ENCODE peak calls at places on chromosomes 7 and 10, in nine cellular contexts. S is brain microvascular endothelial cell, D is Caco-2, Y is AG04450, M is cardiac muscle cell, U is astrocyte, A is astrocyte of the spinal cord, V is GM23338, G is fibroblast of mammary gland. I is an unnamed sample.

GRCh38 chr10:101284171-101285092 is 55.2 kb upstream of the LBX1 start:
- DNase-seq in S (no peak), D (no peak), Y (no peak), M (no peak), U (no peak), A (no peak), V (peak), G (no peak), I (no peak)

GRCh38 chr10:95451150-95451549 is 110.0 kb downstream of the SORBS1 start:
- DNase-seq in S (no peak), D (no peak), Y (no peak), M (no peak), U (no peak), A (no peak), V (no peak), G (no peak), I (no peak)

GRCh38 chr7:108284349-108285017 is 154.3 kb upstream of the LAMB4 start:
- DNase-seq in S (no peak), D (no peak), Y (no peak), M (no peak), U (no peak), A (no peak), V (no peak), G (no peak), I (no peak)

GRCh38 chr10:131448171-131448570 is 136.7 kb upstream of the TCERG1L start:
- DNase-seq in S (no peak), D (no peak), Y (no peak), M (no peak), U (no peak), A (no peak), V (no peak), G (no peak), I (no peak)

GRCh38 chr10:102773986-102774385 is 30.2 kb downstream of the WBP1L start:
- DNase-seq in S (no peak), D (no peak), Y (no peak), M (no peak), U (no peak), A (peak), V (no peak), G (peak), I (no peak)

GRCh38 chr10:63133787-63134557 is 844 bp downstream of the NRBF2 start:
- DNase-seq in S (no peak), D (no peak), Y (no peak), M (no peak), U (no peak), A (peak), V (peak), G (peak), I (no peak)

GRCh38 chr7:94655884-94656657 is at the start of gene SGCE:
- DNase-seq in S (peak), D (peak), Y (peak), M (peak), U (peak), A (peak), V (peak), G (peak), I (no peak)

GRCh38 chr7:149635561-149636329 is 137.6 kb downstream of the ZNF467 start:
- DNase-seq in S (no peak), D (peak), Y (no peak), M (no peak), U (no peak), A (no peak), V (peak), G (peak), I (no peak)

GRCh38 chr7:1022801-1023465 is 21.4 kb upstream of the GPR146 start:
- DNase-seq in S (no peak), D (no peak), Y (no peak), M (no peak), U (no peak), A (no peak), V (no peak), G (no peak), I (no peak)

GRCh38 chr7:115782716-115783460 is 247.7 kb downstream of the TFEC start:
- DNase-seq in S (no peak), D (no peak), Y (no peak), M (no peak), U (no peak), A (peak), V (no peak), G (peak), I (peak)

GRCh38 chr7:122532406-122533269 is 166.3 kb downstream of the RNF133 start:
- DNase-seq in S (no peak), D (no peak), Y (no peak), M (no peak), U (no peak), A (peak), V (peak), G (peak), I (no peak)

GRCh38 chr7:99036531-99037175 is 107.3 kb downstream of the SMURF1 start:
- DNase-seq in S (peak), D (peak), Y (no peak), M (peak), U (peak), A (peak), V (peak), G (peak), I (no peak)

GRCh38 chr7:20200965-20201364 is 16.2 kb downstream of the MACC1 start:
- DNase-seq in S (no peak), D (no peak), Y (no peak), M (no peak), U (no peak), A (no peak), V (no peak), G (no peak), I (no peak)

GRCh38 chr7:149284850-149285580 is 23.0 kb downstream of the ZNF783 start:
- DNase-seq in S (peak), D (peak), Y (peak), M (peak), U (peak), A (peak), V (peak), G (peak), I (peak)

GRCh38 chr10:71975891-71976725 is 11.9 kb downstream of the CHST3 start:
- DNase-seq in S (peak), D (no peak), Y (no peak), M (no peak), U (peak), A (peak), V (no peak), G (peak), I (no peak)

GRCh38 chr7:140390466-140391190 is 7.7 kb downstream of the SLC37A3 start:
- DNase-seq in S (no peak), D (no peak), Y (no peak), M (no peak), U (peak), A (peak), V (peak), G (peak), I (no peak)

GRCh38 chr10:113666682-113667252 is 2.9 kb upstream of the NRAP start:
- DNase-seq in S (peak), D (no peak), Y (no peak), M (no peak), U (peak), A (peak), V (no peak), G (peak), I (no peak)

GRCh38 chr7:1123721-1124120 is 35.8 kb downstream of the GPER1 start:
- DNase-seq in S (peak), D (peak), Y (peak), M (peak), U (peak), A (peak), V (peak), G (peak), I (no peak)

GRCh38 chr10:16832351-16833080 is 15.3 kb upstream of the RSU1 start:
- DNase-seq in S (peak), D (no peak), Y (peak), M (no peak), U (peak), A (peak), V (no peak), G (peak), I (peak)

GRCh38 chr7:12518920-12519681 is 51.4 kb upstream of the SCIN start:
- DNase-seq in S (no peak), D (peak), Y (no peak), M (peak), U (no peak), A (peak), V (peak), G (peak), I (peak)

GRCh38 chr10:5317547-5318107 is 47.1 kb upstream of the UCN3 start:
- DNase-seq in S (peak), D (no peak), Y (no peak), M (no peak), U (peak), A (peak), V (no peak), G (peak), I (peak)

GRCh38 chr7:101985646-101986199 is 168.3 kb downstream of the CUX1 start:
- DNase-seq in S (no peak), D (no peak), Y (no peak), M (peak), U (no peak), A (no peak), V (peak), G (no peak), I (no peak)

GRCh38 chr7:2834748-2835441 is 9.2 kb downstream of the GNA12 start:
- DNase-seq in S (no peak), D (no peak), Y (no peak), M (no peak), U (no peak), A (no peak), V (no peak), G (peak), I (no peak)

GRCh38 chr7:2838451-2838850 is 5.7 kb downstream of the GNA12 start:
- DNase-seq in S (no peak), D (no peak), Y (no peak), M (no peak), U (no peak), A (no peak), V (no peak), G (no peak), I (no peak)

GRCh38 chr7:2840458-2840857 is 3.6 kb downstream of the GNA12 start:
- DNase-seq in S (no peak), D (no peak), Y (no peak), M (no peak), U (no peak), A (no peak), V (no peak), G (no peak), I (no peak)

GRCh38 chr7:2838873-2839578 is 5.1 kb downstream of the GNA12 start:
- DNase-seq in S (no peak), D (no peak), Y (no peak), M (no peak), U (peak), A (no peak), V (no peak), G (no peak), I (no peak)

GRCh38 chr7:2837476-2837875 is 6.6 kb downstream of the GNA12 start:
- DNase-seq in S (no peak), D (no peak), Y (no peak), M (no peak), U (no peak), A (no peak), V (peak), G (no peak), I (no peak)
- H3K4me3 ChIP-seq in S (no peak), D (no peak), Y (no peak), M (no peak), U (no peak), A (no peak), V (no peak), G (no peak), I (no peak)

DNA sequence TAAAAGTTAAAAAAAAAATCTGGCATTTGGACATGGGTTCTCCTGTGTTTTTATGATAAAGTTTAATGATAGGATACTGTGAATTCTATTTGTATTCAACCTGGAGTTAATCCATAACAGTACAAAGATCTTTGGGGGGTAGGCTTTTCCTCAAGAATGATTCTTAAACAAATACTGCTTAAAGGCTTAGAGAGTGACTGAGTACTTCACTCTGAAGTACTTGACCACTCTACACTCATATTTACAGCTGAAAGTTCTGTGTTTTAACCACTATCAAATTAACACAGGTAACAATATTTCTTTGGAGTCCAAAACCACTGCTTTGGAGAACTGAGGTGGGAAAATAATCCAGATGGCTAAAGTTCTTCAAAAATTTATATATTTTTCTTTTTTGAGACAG is 74.2 kb upstream of the TMEM168 start:
- DNase-seq in S (no peak), D (no peak), Y (no peak), M (no peak), U (no peak), A (no peak), V (no peak), G (no peak), I (no peak)
- TF ChIP-seq CTCF in S (no peak), D (no peak), Y (no peak), M (no peak), U (no peak), A (no peak), V (no peak), G (no peak), I (no peak)

DNA sequence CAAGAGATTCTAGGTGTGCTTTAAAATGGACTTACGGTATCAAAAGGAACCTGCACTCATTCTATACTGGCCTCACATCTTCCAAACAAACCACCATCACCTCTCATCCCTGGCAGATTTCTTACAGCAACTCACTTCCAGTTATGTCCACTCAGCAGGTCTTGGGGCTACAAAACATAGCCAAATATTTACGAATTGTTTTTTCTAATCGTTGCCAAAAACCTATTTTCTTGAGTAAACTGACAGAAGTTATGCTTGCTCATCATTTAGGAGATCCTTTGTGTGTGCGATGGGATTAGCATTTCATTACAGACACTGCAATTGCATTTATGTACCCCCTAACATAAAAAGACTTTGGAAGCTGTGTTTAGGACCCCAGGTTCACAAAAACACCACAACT is 2.7 kb downstream of the KCNMA1 start:
- DNase-seq in S (no peak), D (no peak), Y (no peak), M (no peak), U (no peak), A (no peak), V (no peak), G (no peak), I (no peak)
- H3K4me3 ChIP-seq in S (no peak), D (no peak), Y (no peak), M (no peak), U (peak), A (no peak), V (peak), G (no peak), I (no peak)

GRCh38 chr10:13613519-13613918 is 26.8 kb downstream of the PRPF18 start:
- DNase-seq in S (peak), D (peak), Y (no peak), M (peak), U (peak), A (peak), V (peak), G (peak), I (peak)
- TF ChIP-seq CTCF in S (peak), D (peak), Y (peak), M (peak), U (peak), A (peak), V (peak), G (peak), I (peak)

DNA sequence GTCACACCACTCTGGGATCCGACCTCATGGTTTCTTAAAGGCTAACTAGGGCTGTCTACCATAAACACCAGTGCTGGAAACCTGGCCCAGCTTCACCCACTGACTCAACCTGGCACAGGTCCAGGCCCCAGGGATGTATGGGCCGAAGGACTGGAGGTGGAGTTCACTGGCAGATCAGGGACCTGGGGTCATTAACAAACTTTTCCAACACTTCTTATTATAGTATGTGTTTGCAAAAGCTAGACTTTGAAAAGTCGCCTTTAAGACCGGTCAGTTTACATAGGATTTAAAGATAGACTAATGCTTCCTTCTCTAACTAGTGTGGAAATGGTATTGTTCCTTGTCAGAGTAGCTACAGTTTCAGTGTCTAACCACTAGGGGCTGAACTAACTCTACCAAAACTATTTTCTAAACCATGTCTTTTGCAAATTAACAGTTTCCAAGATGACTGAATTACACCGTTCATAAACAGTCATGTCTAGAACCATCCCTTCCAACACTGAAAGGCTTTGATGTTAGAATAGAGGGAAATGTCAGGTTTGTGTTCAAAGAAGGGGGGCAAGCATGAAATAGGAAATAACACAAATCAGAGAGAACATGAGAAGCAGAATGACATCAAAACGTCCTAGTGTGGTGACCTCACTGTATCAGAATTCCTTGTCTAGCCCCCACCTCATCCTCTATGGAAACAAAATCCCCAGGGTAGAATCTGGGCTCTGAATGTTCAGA is 29.7 kb downstream of the STN1 start:
- DNase-seq in S (peak), D (peak), Y (peak), M (peak), U (peak), A (peak), V (peak), G (peak), I (no peak)
- H3K4me3 ChIP-seq in S (no peak), D (no peak), Y (no peak), M (no peak), U (no peak), A (no peak), V (no peak), G (no peak), I (no peak)

GRCh38 chr10:108203905-108204527 is 1039.5 kb upstream of the SORCS1 start:
- DNase-seq in S (no peak), D (no peak), Y (no peak), M (no peak), U (no peak), A (no peak), V (no peak), G (no peak), I (no peak)

GRCh38 chr10:108208732-108209131 is 1044.2 kb upstream of the SORCS1 start:
- DNase-seq in S (no peak), D (no peak), Y (no peak), M (no peak), U (no peak), A (no peak), V (no peak), G (no peak), I (no peak)

GRCh38 chr10:108208038-108208437 is 1043.5 kb upstream of the SORCS1 start:
- DNase-seq in S (no peak), D (no peak), Y (no peak), M (no peak), U (no peak), A (no peak), V (no peak), G (no peak), I (no peak)

DNA sequence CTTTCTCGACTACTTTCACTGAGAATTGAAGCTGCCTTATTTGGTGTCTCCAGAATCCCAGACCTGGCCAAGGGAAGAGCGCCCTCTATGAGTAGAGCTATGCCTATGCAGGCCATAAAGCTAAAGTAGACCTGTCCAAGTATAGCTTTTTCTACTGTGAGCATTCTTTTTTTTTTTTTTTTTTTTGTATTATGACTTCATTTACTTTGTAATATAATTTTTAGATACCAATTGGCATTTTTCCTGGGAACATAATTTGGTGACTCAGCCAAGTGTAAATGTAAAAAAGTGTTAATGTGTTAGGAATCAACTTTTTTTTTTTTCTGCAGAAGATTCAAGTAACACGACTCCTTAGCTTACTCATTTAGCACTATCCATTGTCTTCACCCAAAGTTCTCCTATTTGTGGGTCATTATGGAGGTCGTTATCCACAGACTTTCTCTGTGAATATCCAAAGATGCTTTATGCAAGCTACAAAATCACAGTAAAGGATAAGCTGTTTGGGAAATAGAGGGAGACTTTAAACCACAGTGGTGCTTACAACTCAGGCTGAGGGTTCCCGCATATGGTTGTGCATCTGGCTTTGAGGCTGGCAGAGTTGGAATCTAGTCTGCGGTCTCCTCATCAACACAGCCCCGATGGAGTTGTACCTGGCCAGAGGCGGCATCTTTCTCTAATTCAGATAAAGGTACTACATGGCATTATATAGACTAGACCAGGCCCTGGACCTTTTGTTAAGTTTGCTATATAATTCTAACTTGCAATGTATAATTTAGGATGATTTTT is 1040.2 kb upstream of the SORCS1 start:
- DNase-seq in S (no peak), D (peak), Y (no peak), M (peak), U (no peak), A (peak), V (peak), G (peak), I (peak)
- TF ChIP-seq CTCF in S (peak), D (peak), Y (no peak), M (peak), U (peak), A (peak), V (peak), G (peak), I (peak)

GRCh38 chr10:88989423-88989822 is 1.2 kb upstream of the FAS start:
- DNase-seq in S (no peak), D (no peak), Y (no peak), M (no peak), U (no peak), A (no peak), V (no peak), G (no peak), I (no peak)
- H3K4me3 ChIP-seq in S (no peak), D (no peak), Y (peak), M (no peak), U (peak), A (peak), V (peak), G (peak), I (peak)

GRCh38 chr7:93463764-93464163 is 110.8 kb downstream of the CALCR start:
- DNase-seq in S (no peak), D (no peak), Y (no peak), M (no peak), U (no peak), A (no peak), V (no peak), G (no peak), I (no peak)

DNA sequence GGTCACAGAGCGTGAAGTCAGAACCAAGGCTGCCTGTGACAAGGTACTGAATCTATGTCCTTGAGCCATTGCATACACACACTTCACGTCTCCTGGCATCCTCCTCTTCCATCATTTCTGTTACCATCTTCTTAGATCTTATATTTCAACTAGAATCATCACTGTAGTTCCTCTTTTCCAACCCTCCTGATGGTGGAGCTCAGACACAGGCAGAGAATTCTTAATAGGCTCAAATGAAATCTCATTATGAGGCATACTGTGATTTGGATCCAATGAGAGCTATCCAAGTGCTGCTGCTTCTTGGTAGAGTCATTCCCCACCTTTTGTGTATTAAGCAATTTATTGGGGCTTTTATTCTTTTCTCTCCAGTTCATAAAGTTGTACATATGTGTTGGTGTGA is 113.2 kb downstream of the CALCR start:
- DNase-seq in S (no peak), D (no peak), Y (no peak), M (no peak), U (no peak), A (no peak), V (peak), G (no peak), I (no peak)
- TF ChIP-seq CTCF in S (no peak), D (peak), Y (no peak), M (no peak), U (no peak), A (no peak), V (peak), G (no peak), I (no peak)

I was measured in HFF-Myc.